ENCODE peak calls at places on chromosomes 12 and 14, in eight cellular contexts. F is neural progenitor cell; N is spleen; G is lung; J is SK-N-SH; M is heart left ventricle; A is CD8-positive, alpha-beta T cell; I is cardiac fibroblast. E is an unnamed sample.

GRCh38 chr12:45517360-45517759 is 212.1 kb upstream of the ARID2 start:
- DNase-seq in F (no peak), N (no peak), G (no peak), J (peak; percentile 44), M (no peak), A (no peak), I (no peak), E (no peak)

GRCh38 chr14:73973497-73973896 is 23.4 kb downstream of the COQ6 start:
- DNase-seq in F (no peak), N (no peak), G (no peak), J (no peak), M (peak; percentile 14), A (no peak), I (no peak), E (no peak)

GRCh38 chr14:49287004-49287403 is 299.2 kb downstream of the RPS29 start:
- DNase-seq in F (no peak), N (no peak), G (no peak), J (no peak), M (no peak), A (no peak), I (no peak), E (no peak)

GRCh38 chr12:3896851-3897351 is 23.7 kb upstream of the PARP11 start:
- DNase-seq in F (peak; percentile 52), N (no peak), G (no peak), J (no peak), M (no peak), A (no peak), I (peak; percentile 8), E (peak; percentile 49)

GRCh38 chr12:131619736-131620506 is 91.0 kb upstream of the SFSWAP start:
- DNase-seq in F (no peak), N (peak; percentile 51), G (no peak), J (no peak), M (no peak), A (no peak), I (no peak), E (no peak)

GRCh38 chr12:124539084-124540041 is 28.0 kb downstream of the NCOR2 start:
- DNase-seq in F (no peak), N (peak; percentile 76), G (no peak), J (no peak), M (no peak), A (no peak), I (no peak), E (no peak)

GRCh38 chr14:89418452-89418851 is 1.4 kb upstream of the FOXN3 start:
- DNase-seq in F (no peak), N (no peak), G (no peak), J (peak; percentile 67), M (no peak), A (no peak), I (no peak), E (no peak)

GRCh38 chr14:102362084-102362483 is 606 bp downstream of the CINP start:
- DNase-seq in F (peak; percentile 8), N (no peak), G (no peak), J (peak; percentile 30), M (no peak), A (no peak), I (peak; percentile 64), E (no peak)

GRCh38 chr12:53221203-53222076 is 10.6 kb downstream of the RARG start:
- DNase-seq in F (peak; percentile 94), N (peak; percentile 92), G (peak; percentile 70), J (peak; percentile 89), M (peak; percentile 84), A (peak; percentile 72), I (peak; percentile 48), E (peak; percentile 87)

GRCh38 chr12:95642583-95642982 is 91.3 kb upstream of the USP44 start:
- DNase-seq in F (no peak), N (no peak), G (no peak), J (no peak), M (no peak), A (no peak), I (no peak), E (no peak)

GRCh38 chr12:76264617-76265016 is 83.6 kb downstream of the BBS10 start:
- DNase-seq in F (no peak), N (no peak), G (no peak), J (no peak), M (no peak), A (no peak), I (peak; percentile 63), E (no peak)

GRCh38 chr14:41419709-41420108 is 187.0 kb upstream of the LRFN5 start:
- DNase-seq in F (no peak), N (no peak), G (no peak), J (no peak), M (no peak), A (no peak), I (no peak), E (no peak)

GRCh38 chr12:6554990-6555691 is 701 bp downstream of the IFFO1 start:
- DNase-seq in F (peak; percentile 23), N (peak; percentile 85), G (no peak), J (peak; percentile 77), M (no peak), A (no peak), I (peak; percentile 27), E (no peak)

GRCh38 chr14:104141621-104142091 is 3.3 kb downstream of the KIF26A start:
- DNase-seq in F (no peak), N (peak; percentile 62), G (no peak), J (peak; percentile 10), M (no peak), A (no peak), I (no peak), E (peak; percentile 11)

GRCh38 chr14:104139460-104140212 is 1.2 kb downstream of the KIF26A start:
- DNase-seq in F (peak; percentile 92), N (peak; percentile 70), G (no peak), J (no peak), M (peak; percentile 63), A (no peak), I (no peak), E (no peak)

GRCh38 chr14:104140213-104140462 is 1.8 kb downstream of the KIF26A start:
- DNase-seq in F (no peak), N (peak; percentile 41), G (no peak), J (peak; percentile 39), M (no peak), A (no peak), I (no peak), E (no peak)

GRCh38 chr14:104142136-104143041 is 4.0 kb downstream of the KIF26A start:
- DNase-seq in F (no peak), N (peak; percentile 61), G (no peak), J (peak; percentile 30), M (peak; percentile 6), A (no peak), I (no peak), E (no peak)

GRCh38 chr14:104140463-104141331 is 2.3 kb downstream of the KIF26A start:
- DNase-seq in F (no peak), N (peak; percentile 66), G (no peak), J (peak; percentile 40), M (no peak), A (no peak), I (no peak), E (peak; percentile 2)
- H3K4me3 ChIP-seq in F (peak overlapping the region; percentile 59), N (no peak overlapping the region), G (no peak overlapping the region), J (peak overlapping the region; percentile 70), M (peak overlapping the region; percentile 59), A (no peak overlapping the region), I (no peak overlapping the region), E (no peak overlapping the region)

GRCh38 chr14:72714871-72715214 is 179.1 kb downstream of the DPF3 start:
- DNase-seq in F (no peak), N (no peak), G (no peak), J (no peak), M (peak; percentile 45), A (no peak), I (no peak), E (no peak)

GRCh38 chr14:72716471-72716870 is 177.4 kb downstream of the DPF3 start:
- DNase-seq in F (no peak), N (no peak), G (no peak), J (no peak), M (no peak), A (no peak), I (peak; percentile 30), E (no peak)

GRCh38 chr14:72715910-72716268 is 178.0 kb downstream of the DPF3 start:
- DNase-seq in F (peak; percentile 24), N (no peak), G (no peak), J (no peak), M (peak; percentile 71), A (no peak), I (no peak), E (no peak)

GRCh38 chr14:72714094-72714493 is 179.8 kb downstream of the DPF3 start:
- DNase-seq in F (no peak), N (peak; percentile 93), G (no peak), J (no peak), M (no peak), A (peak; percentile 72), I (no peak), E (no peak)

GRCh38 chr14:72715215-72715909 is 178.5 kb downstream of the DPF3 start:
- DNase-seq in F (peak; percentile 18), N (no peak), G (no peak), J (no peak), M (peak; percentile 69), A (no peak), I (no peak), E (no peak)
- H3K4me3 ChIP-seq in F (no peak overlapping the region), N (no peak overlapping the region), G (no peak overlapping the region), J (no peak overlapping the region), M (no peak overlapping the region), A (no peak overlapping the region), I (no peak overlapping the region), E (no peak overlapping the region)

GRCh38 chr12:19847294-19848059 is 408.2 kb downstream of the AEBP2 start:
- DNase-seq in F (no peak), N (no peak), G (no peak), J (no peak), M (peak; percentile 38), A (no peak), I (peak; percentile 41), E (no peak)
- H3K4me3 ChIP-seq in F (no peak overlapping the region), N (no peak overlapping the region), G (no peak overlapping the region), J (no peak overlapping the region), M (no peak overlapping the region), A (no peak overlapping the region), I (no peak overlapping the region), E (no peak overlapping the region)

GRCh38 chr14:61308198-61308597 is 13.2 kb upstream of the PRKCH start:
- DNase-seq in F (no peak), N (no peak), G (no peak), J (no peak), M (no peak), A (no peak), I (peak; percentile 27), E (no peak)
- H3K4me3 ChIP-seq in F (no peak overlapping the region), N (no peak overlapping the region), G (no peak overlapping the region), J (no peak overlapping the region), M (no peak overlapping the region), A (no peak overlapping the region), I (no peak overlapping the region), E (no peak overlapping the region)